ENCODE peak calls at places on chromosomes 3 and 15, in eight cellular contexts. M is right atrium auricular region; I is K562; C is testis; E is tibial artery; U is aorta; V is naive thymus-derived CD4-positive, alpha-beta T cell; X is endodermal cell. K is an unnamed sample. For H3K4me1, the result is how much of the 10 kb centered on the place peaks cover.

GRCh38 chr3:38623539-38623938 is 25.9 kb downstream of the SCN5A start:
- DNase-seq in M (no peak), I (peak), C (no peak), E (no peak), U (no peak), V (no peak), X (peak), K (no peak)

GRCh38 chr3:160081958-160082533 is 93.4 kb downstream of the IL12A start:
- DNase-seq in M (no peak), I (no peak), C (no peak), E (no peak), U (no peak), V (no peak), X (no peak), K (no peak)

GRCh38 chr15:98785796-98786581 is 137.7 kb downstream of the IGF1R start:
- DNase-seq in M (no peak), I (no peak), C (no peak), E (no peak), U (no peak), V (no peak), X (peak), K (no peak)

GRCh38 chr15:100721758-100722550 is 119.6 kb downstream of the ASB7 start:
- DNase-seq in M (peak), I (no peak), C (no peak), E (peak), U (peak), V (no peak), X (peak), K (no peak)

GRCh38 chr3:196179380-196180308 is 31.6 kb downstream of the ZDHHC19 start:
- DNase-seq in M (no peak), I (peak), C (no peak), E (no peak), U (no peak), V (peak), X (peak), K (no peak)

GRCh38 chr15:57785959-57786358 is 79.4 kb downstream of the POLR2M start:
- DNase-seq in M (no peak), I (no peak), C (no peak), E (no peak), U (no peak), V (no peak), X (no peak), K (no peak)

GRCh38 chr15:63236272-63236671 is 41.1 kb upstream of the APH1B start:
- DNase-seq in M (no peak), I (no peak), C (no peak), E (no peak), U (no peak), V (no peak), X (no peak), K (no peak)

GRCh38 chr3:73137736-73138403 is 76.4 kb downstream of the EBLN2 start:
- DNase-seq in M (peak), I (no peak), C (no peak), E (no peak), U (no peak), V (no peak), X (no peak), K (no peak)

GRCh38 chr3:12751548-12751947 is 7.5 kb downstream of the TMEM40 start:
- DNase-seq in M (no peak), I (no peak), C (no peak), E (no peak), U (no peak), V (no peak), X (no peak), K (no peak)

GRCh38 chr15:37814847-37815246 is 119.6 kb upstream of the TMCO5A start:
- DNase-seq in M (no peak), I (no peak), C (no peak), E (no peak), U (no peak), V (no peak), X (no peak), K (no peak)

GRCh38 chr15:65524226-65524625 is 6.0 kb upstream of the HACD3 start:
- DNase-seq in M (no peak), I (no peak), C (no peak), E (no peak), U (no peak), V (no peak), X (no peak), K (no peak)

GRCh38 chr3:80213076-80213475 is 445.3 kb upstream of the ROBO1 start:
- DNase-seq in M (no peak), I (no peak), C (no peak), E (no peak), U (no peak), V (no peak), X (no peak), K (no peak)

GRCh38 chr3:124209426-124209825 is 217.5 kb upstream of the ROPN1 start:
- DNase-seq in M (no peak), I (no peak), C (no peak), E (no peak), U (no peak), V (no peak), X (no peak), K (no peak)

GRCh38 chr15:99058421-99058870 is 46.4 kb upstream of the SYNM start:
- DNase-seq in M (peak), I (peak), C (no peak), E (peak), U (no peak), V (no peak), X (no peak), K (no peak)

GRCh38 chr15:91866971-91867372 is 13.5 kb downstream of the SLCO3A1 start:
- DNase-seq in M (no peak), I (no peak), C (no peak), E (peak), U (peak), V (no peak), X (no peak), K (no peak)

GRCh38 chr3:170739410-170739809 is 130.6 kb downstream of the RPL22L1 start:
- DNase-seq in M (no peak), I (no peak), C (no peak), E (no peak), U (no peak), V (no peak), X (no peak), K (no peak)

GRCh38 chr3:170738756-170739155 is 131.2 kb downstream of the RPL22L1 start:
- DNase-seq in M (no peak), I (no peak), C (no peak), E (no peak), U (no peak), V (no peak), X (no peak), K (no peak)

GRCh38 chr3:170740285-170740684 is 129.7 kb downstream of the RPL22L1 start:
- DNase-seq in M (no peak), I (no peak), C (no peak), E (no peak), U (no peak), V (no peak), X (no peak), K (no peak)

GRCh38 chr3:170740726-170741591 is 129.0 kb downstream of the RPL22L1 start:
- DNase-seq in M (peak), I (no peak), C (peak), E (peak), U (peak), V (no peak), X (no peak), K (no peak)

GRCh38 chr3:170741756-170742530 is 128.1 kb downstream of the RPL22L1 start:
- DNase-seq in M (no peak), I (no peak), C (no peak), E (no peak), U (no peak), V (no peak), X (no peak), K (no peak)
- H3K27ac ChIP-seq in M (peak), I (no peak), C (peak), E (peak), U (no peak), V (no peak), X (no peak), K (no peak)

DNA sequence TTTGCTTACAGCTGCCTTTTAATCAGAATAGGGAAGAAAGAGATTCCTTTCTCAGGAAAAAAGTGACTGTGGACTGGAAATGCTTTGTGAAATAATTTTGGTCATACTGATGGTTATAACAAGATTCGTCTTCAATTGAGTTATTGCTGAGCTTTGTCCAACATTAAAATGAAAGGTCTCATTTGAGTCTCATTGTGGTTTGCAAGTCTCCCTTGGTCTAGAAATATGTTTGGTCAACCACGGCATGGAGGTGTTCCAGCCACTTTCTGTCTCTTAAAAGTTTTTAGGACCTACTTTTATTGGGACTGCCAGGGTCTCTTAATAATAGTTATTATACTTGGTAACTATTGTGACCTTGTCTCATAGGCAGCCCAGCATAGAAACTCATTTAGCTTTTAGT is 15.3 kb downstream of the FLNB start:
- DNase-seq in M (no peak), I (no peak), C (no peak), E (no peak), U (no peak), V (no peak), X (no peak), K (no peak)
- H3K4me1 ChIP-seq in M (under half), I (under half), C (under half), E (under half), U (under half), V (under half), X (under half), K (under half)

GRCh38 chr3:32592696-32593353 is 22.2 kb upstream of the DYNC1LI1 start:
- DNase-seq in M (no peak), I (no peak), C (no peak), E (no peak), U (no peak), V (no peak), X (peak), K (no peak)
- H3K4me3 ChIP-seq in M (no peak), I (no peak), C (no peak), E (no peak), U (no peak), V (no peak), X (no peak), K (no peak)

DNA sequence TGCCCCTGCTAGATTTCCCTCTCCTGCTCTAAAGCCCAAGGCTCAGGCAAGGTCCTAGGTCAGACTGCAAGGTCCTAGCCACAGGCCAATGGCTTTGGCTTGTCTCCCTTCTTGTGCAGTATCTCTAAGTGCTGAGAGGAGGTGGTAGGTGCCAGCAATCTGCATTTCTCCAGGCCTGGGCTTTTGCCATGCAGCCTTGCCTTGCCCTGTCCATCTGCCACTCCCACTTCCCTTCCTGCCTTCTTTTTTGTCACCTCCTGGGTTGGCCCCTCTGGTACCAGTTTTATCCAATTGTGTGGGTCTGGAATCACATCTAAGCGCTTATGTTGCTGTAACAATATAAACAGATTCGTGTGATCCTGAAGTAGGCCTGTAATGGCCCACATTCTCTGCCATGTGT is 109.9 kb downstream of the MYRIP start:
- DNase-seq in M (no peak), I (no peak), C (no peak), E (no peak), U (no peak), V (no peak), X (no peak), K (no peak)
- H3K27ac ChIP-seq in M (no peak), I (no peak), C (no peak), E (no peak), U (no peak), V (no peak), X (no peak), K (no peak)

GRCh38 chr3:63308072-63308471 is 30.0 kb downstream of the SYNPR start:
- DNase-seq in M (no peak), I (no peak), C (no peak), E (no peak), U (no peak), V (no peak), X (no peak), K (no peak)
- H3K4me1 ChIP-seq in M (under half), I (under half), C (under half), E (under half), U (under half), V (under half), X (under half), K (under half)

GRCh38 chr3:16289144-16289889 is 24.3 kb downstream of the OXNAD1 start:
- DNase-seq in M (no peak), I (peak), C (no peak), E (no peak), U (no peak), V (no peak), X (no peak), K (no peak)
- H3K4me3 ChIP-seq in M (no peak), I (no peak), C (no peak), E (no peak), U (no peak), V (peak), X (no peak), K (no peak)

DNA sequence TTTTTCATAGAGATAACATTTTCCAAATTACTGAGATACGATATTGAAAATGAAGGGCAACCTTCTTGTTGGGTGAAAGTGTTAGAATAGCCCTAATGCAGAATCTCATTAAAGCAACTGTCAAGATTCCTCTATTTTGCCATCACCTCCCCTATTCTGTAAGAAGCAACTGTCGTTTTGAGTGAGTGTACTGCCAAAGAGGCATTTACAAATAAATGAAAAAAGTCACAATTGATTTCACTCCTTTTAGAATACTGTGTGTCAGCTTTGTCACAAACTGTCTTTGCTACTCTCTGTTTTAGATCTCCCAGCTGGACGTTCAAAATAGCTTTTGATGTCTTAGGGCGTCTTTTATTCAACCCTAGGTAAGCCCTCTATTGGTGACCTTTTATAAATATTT is 322.8 kb upstream of the NAALADL2 start:
- DNase-seq in M (no peak), I (no peak), C (no peak), E (no peak), U (no peak), V (no peak), X (no peak), K (no peak)
- H3K27ac ChIP-seq in M (no peak), I (no peak), C (no peak), E (no peak), U (no peak), V (no peak), X (no peak), K (no peak)

K was measured in MM.1S.